ENCODE peak calls at places on chromosome 6, in six cellular contexts. K, L, E, Y, N and B are unnamed samples.

GRCh38 chr6:103721923-103722322 is 1137.8 kb downstream of the HACE1 start:
- DNase-seq in K (no peak), L (no peak), E (no peak), Y (no peak), N (no peak), B (no peak)

GRCh38 chr6:166553563-166554271 is 32.8 kb downstream of the RAMACL start:
- DNase-seq in K (no peak), L (no peak), E (no peak), Y (peak), N (no peak), B (peak)

GRCh38 chr6:81215092-81215432 is 537.4 kb downstream of the TENT5A start:
- DNase-seq in K (no peak), L (no peak), E (no peak), Y (no peak), N (no peak), B (no peak)

GRCh38 chr6:814378-815347 is 121.7 kb upstream of the EXOC2 start:
- DNase-seq in K (no peak), L (no peak), E (no peak), Y (no peak), N (no peak), B (no peak)

GRCh38 chr6:26487466-26487865 is 12.6 kb upstream of the BTN1A1 start:
- DNase-seq in K (no peak), L (no peak), E (no peak), Y (no peak), N (no peak), B (no peak)

GRCh38 chr6:95784019-95784418 is 206.7 kb downstream of the MANEA start:
- DNase-seq in K (no peak), L (no peak), E (no peak), Y (no peak), N (no peak), B (no peak)

GRCh38 chr6:76831299-76831698 is 632.0 kb downstream of the HTR1B start:
- DNase-seq in K (no peak), L (no peak), E (no peak), Y (no peak), N (no peak), B (no peak)

GRCh38 chr6:107830060-107830459 is 5.9 kb upstream of the SCML4 start:
- DNase-seq in K (no peak), L (no peak), E (no peak), Y (no peak), N (no peak), B (no peak)

GRCh38 chr6:11851405-11851804 is 72.8 kb upstream of the ADTRP start:
- DNase-seq in K (no peak), L (no peak), E (no peak), Y (peak), N (no peak), B (peak)

GRCh38 chr6:40477246-40478126 is 109.7 kb downstream of the LRFN2 start:
- DNase-seq in K (no peak), L (no peak), E (no peak), Y (no peak), N (peak), B (no peak)

GRCh38 chr6:16402501-16402900 is 164.1 kb downstream of the GMPR start:
- DNase-seq in K (no peak), L (no peak), E (no peak), Y (no peak), N (no peak), B (peak)

GRCh38 chr6:150355932-150356331 is 12.9 kb upstream of the IYD start:
- DNase-seq in K (no peak), L (no peak), E (no peak), Y (no peak), N (no peak), B (no peak)

GRCh38 chr6:150347845-150348244 is 21.0 kb upstream of the IYD start:
- DNase-seq in K (no peak), L (no peak), E (no peak), Y (no peak), N (no peak), B (no peak)

GRCh38 chr6:150354754-150355571 is 13.8 kb upstream of the IYD start:
- DNase-seq in K (no peak), L (no peak), E (no peak), Y (peak), N (no peak), B (peak)

GRCh38 chr6:150353445-150353844 is 15.4 kb upstream of the IYD start:
- DNase-seq in K (no peak), L (no peak), E (no peak), Y (no peak), N (no peak), B (no peak)

DNA sequence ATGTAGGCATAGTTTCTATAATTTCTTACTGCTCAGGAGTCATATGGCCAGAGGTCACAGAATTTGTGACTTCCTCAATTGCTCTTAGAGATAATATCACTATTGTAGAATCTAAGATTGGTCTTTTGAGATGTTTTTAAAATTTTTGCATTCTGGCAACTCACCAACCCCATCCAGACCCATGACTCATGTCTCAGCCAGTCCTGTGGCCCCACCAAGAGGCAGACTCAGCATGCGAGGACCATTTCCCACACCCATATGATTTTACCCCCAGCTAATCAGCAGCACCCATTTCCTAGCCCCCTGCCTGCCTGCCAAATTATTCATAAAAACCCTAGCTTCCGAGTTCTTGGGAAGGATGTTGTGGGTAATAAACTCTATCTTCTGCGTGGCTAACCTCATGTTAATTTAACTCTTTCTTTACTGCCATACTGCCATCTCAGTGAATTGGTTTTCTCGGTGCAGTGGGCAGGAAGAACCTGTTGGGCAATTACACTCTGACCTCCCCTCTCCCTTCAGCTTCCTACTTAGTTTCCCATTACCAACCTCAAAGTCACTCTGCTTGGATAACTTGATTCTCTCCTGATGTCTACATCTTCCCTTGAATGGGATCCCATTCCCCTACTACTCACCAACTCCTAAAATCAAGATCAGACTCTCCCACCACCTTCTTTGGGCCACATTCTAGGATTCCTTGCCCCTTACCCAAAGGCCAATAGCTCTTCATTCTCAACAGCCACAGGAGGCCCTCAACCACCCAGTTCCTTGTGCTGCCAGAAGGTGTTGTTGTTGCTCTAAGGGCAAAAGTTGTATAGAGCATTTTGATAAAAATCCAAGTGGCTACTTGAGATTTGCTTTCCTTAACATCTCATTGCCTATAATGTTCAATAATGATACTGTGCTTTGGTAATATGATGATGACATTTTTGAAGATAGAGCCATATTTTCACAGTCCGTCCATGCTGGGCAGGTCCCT is 16.2 kb upstream of the IYD start:
- DNase-seq in K (no peak), L (no peak), E (no peak), Y (peak), N (no peak), B (peak)
- TF ChIP-seq CTCF in K (no peak), L (no peak), E (no peak), Y (no peak), N (no peak), B (peak)

GRCh38 chr6:43757966-43758616 is 11.9 kb upstream of the VEGFA start:
- DNase-seq in K (no peak), L (no peak), E (no peak), Y (no peak), N (no peak), B (no peak)

GRCh38 chr6:43760799-43761168 is 9.2 kb upstream of the VEGFA start:
- DNase-seq in K (no peak), L (no peak), E (no peak), Y (no peak), N (no peak), B (no peak)

GRCh38 chr6:43759157-43759925 is 10.7 kb upstream of the VEGFA start:
- DNase-seq in K (no peak), L (no peak), E (no peak), Y (no peak), N (no peak), B (no peak)

GRCh38 chr6:43759926-43760798 is 9.8 kb upstream of the VEGFA start:
- DNase-seq in K (no peak), L (no peak), E (no peak), Y (no peak), N (no peak), B (no peak)

DNA sequence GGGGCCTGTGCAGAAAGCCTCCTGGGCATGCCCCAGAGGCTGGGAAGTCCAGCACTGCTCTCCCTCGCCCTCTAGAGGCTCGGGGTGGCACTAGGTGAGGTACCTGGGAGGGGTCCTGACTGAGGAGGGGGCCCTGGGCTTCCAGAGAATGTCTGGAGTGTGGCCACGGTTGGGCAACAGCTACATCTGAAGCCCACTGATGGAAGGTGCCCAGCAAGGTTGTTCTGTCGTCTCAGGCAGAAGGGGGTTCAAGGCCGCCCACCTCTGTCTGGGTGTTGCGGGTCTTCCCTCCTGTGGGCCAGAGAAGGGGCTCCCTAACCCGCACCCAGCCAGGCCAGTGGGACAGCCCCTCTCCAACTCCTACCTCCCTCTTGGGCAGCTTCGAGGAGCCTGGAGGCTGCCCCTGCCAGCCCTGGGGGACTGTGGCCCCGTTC is 11.4 kb upstream of the VEGFA start:
- DNase-seq in K (no peak), L (peak), E (peak), Y (no peak), N (no peak), B (no peak)
- TF ChIP-seq CTCF in K (peak), L (peak), E (peak), Y (peak), N (peak), B (peak)

GRCh38 chr6:105319331-105319730 is 83.6 kb downstream of the PREP start:
- DNase-seq in K (no peak), L (no peak), E (no peak), Y (peak), N (no peak), B (peak)

GRCh38 chr6:105322499-105323231 is 80.2 kb downstream of the PREP start:
- DNase-seq in K (no peak), L (no peak), E (no peak), Y (no peak), N (no peak), B (no peak)

GRCh38 chr6:105321728-105322127 is 81.2 kb downstream of the PREP start:
- DNase-seq in K (no peak), L (no peak), E (no peak), Y (no peak), N (no peak), B (no peak)

GRCh38 chr6:105321207-105321606 is 81.7 kb downstream of the PREP start:
- DNase-seq in K (no peak), L (no peak), E (no peak), Y (no peak), N (no peak), B (no peak)

DNA sequence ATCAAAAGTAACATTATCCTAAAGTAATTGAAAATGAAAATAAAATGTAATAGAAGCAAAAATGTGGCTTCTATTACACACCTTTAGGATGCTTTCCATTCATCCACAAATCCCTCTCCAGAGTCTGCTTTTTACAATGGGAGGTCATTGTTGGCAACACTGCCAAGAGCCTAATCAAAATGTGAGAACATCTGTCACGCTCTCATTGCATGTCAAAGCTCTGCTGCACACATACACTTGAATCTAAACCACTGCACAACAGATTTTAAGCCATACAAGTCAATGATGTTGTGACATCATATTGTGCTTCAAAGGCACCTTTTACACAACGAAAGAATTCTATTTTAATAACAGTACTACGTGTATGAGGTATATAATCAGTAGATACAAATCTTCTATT is 82.1 kb downstream of the PREP start:
- DNase-seq in K (no peak), L (no peak), E (no peak), Y (no peak), N (no peak), B (no peak)
- TF ChIP-seq CTCF in K (no peak), L (no peak), E (no peak), Y (no peak), N (no peak), B (no peak)

GRCh38 chr6:75094614-75095321 is 111.1 kb downstream of the COL12A1 start:
- DNase-seq in K (no peak), L (no peak), E (no peak), Y (peak), N (no peak), B (peak)
- TF ChIP-seq CTCF in K (no peak), L (no peak), E (no peak), Y (peak), N (no peak), B (peak)